ENCODE peak calls at places on chromosome 10, in nine cellular contexts. W is head of caudate nucleus; A is fibroblast of villous mesenchyme; U is hippocampal formation; T is T-helper 1 cell; X is 8988T; D is mammary epithelial cell; S is germinal center; H is stimulated activated CD4-positive, alpha-beta T cell treated with anti-CD3 and anti-CD28 coated beads, TNF-alpha, amount 100 ng/mL, for 24 hours. Q is an unnamed sample.
A peak's percentile ranks its signal among the peaks of the same experiment; 100 is the strongest.

GRCh38 chr10:71927669-71928592 is 36.3 kb upstream of the CHST3 start:
- DNase-seq in H (no peak), D (peak; percentile 32), S (no peak), W (no peak), U (no peak), A (peak; percentile 82), X (no peak), T (no peak), Q (no peak)

GRCh38 chr10:113177163-113177935 is 227.3 kb downstream of the TCF7L2 start:
- DNase-seq in U (peak; percentile 45), T (no peak), X (no peak), H (no peak), A (no peak), S (no peak), W (peak; percentile 59), D (no peak), Q (no peak)

GRCh38 chr10:12377891-12378290 is 28.5 kb downstream of the CAMK1D start:
- DNase-seq in T (no peak), X (no peak), S (no peak), U (no peak), W (no peak), H (no peak), A (no peak), D (no peak), Q (no peak)

GRCh38 chr10:29446327-29446726 is 157.5 kb downstream of the LYZL1 start:
- DNase-seq in U (no peak), W (no peak), X (no peak), D (no peak), S (no peak), A (peak; percentile 45), H (no peak), T (peak; percentile 51), Q (no peak)

GRCh38 chr10:75718996-75719395 is 287.6 kb downstream of the LRMDA start:
- DNase-seq in H (no peak), S (no peak), A (no peak), X (no peak), D (no peak), W (no peak), T (no peak), U (no peak), Q (peak; percentile 49)

GRCh38 chr10:119221201-119221600 is 13.8 kb downstream of the GRK5 start:
- DNase-seq in D (no peak), S (no peak), T (no peak), X (no peak), H (no peak), U (no peak), A (peak; percentile 93), W (no peak), Q (no peak)

GRCh38 chr10:132904169-132904813 is 38.1 kb downstream of the CFAP46 start:
- DNase-seq in T (peak; percentile 6), A (peak; percentile 17), S (peak; percentile 64), H (peak; percentile 6), X (peak; percentile 96), U (no peak), D (peak; percentile 23), W (peak; percentile 67), Q (peak; percentile 46)

GRCh38 chr10:43323245-43323644 is 48.2 kb upstream of the FXYD4 start:
- DNase-seq in D (no peak), W (peak; percentile 36), T (no peak), X (no peak), H (no peak), A (no peak), U (no peak), S (no peak), Q (no peak)

GRCh38 chr10:89062861-89063260 is 72.3 kb downstream of the FAS start:
- DNase-seq in U (no peak), X (no peak), W (peak; percentile 33), D (no peak), S (no peak), H (no peak), A (no peak), T (no peak), Q (no peak)

GRCh38 chr10:45373783-45374450 is at the start of gene ALOX5:
- DNase-seq in H (no peak), T (peak; percentile 46), U (peak; percentile 56), A (no peak), W (peak; percentile 67), X (peak; percentile 46), D (no peak), S (peak; percentile 74), Q (no peak)

GRCh38 chr10:130127612-130128607 is 8.3 kb upstream of the GLRX3 start:
- DNase-seq in X (peak; percentile 84), U (peak; percentile 12), A (peak; percentile 66), H (no peak), W (peak; percentile 76), D (peak; percentile 66), S (peak; percentile 74), T (peak; percentile 70), Q (peak; percentile 67)

GRCh38 chr10:69453759-69454158 is 2.5 kb downstream of the TSPAN15 start:
- DNase-seq in X (no peak), S (no peak), U (no peak), D (no peak), T (no peak), H (no peak), A (no peak), W (no peak), Q (no peak)

GRCh38 chr10:60417024-60417423 is 27.3 kb upstream of the ANK3 start:
- DNase-seq in U (no peak), W (no peak), D (no peak), X (no peak), H (no peak), T (no peak), A (no peak), S (no peak), Q (no peak)

GRCh38 chr10:63414481-63415260 is 51.1 kb downstream of the JMJD1C start:
- DNase-seq in H (no peak), T (no peak), X (no peak), S (no peak), A (peak; percentile 25), W (no peak), U (no peak), D (no peak), Q (no peak)

GRCh38 chr10:8043569-8044306 is 10.8 kb upstream of the GATA3 start:
- DNase-seq in S (no peak), W (no peak), H (no peak), U (no peak), A (no peak), D (no peak), X (peak; percentile 20), T (peak; percentile 49), Q (no peak)

GRCh38 chr10:93999401-93999851 is 5.7 kb downstream of the PLCE1 start:
- DNase-seq in X (no peak), T (no peak), U (no peak), W (no peak), H (no peak), A (peak; percentile 67), D (peak; percentile 1), S (no peak), Q (no peak)

GRCh38 chr10:86401588-86402282 is 35.1 kb upstream of the GRID1 start:
- DNase-seq in D (no peak), U (peak; percentile 20), X (no peak), H (no peak), T (peak; percentile 18), A (no peak), W (peak; percentile 70), S (no peak), Q (no peak)

GRCh38 chr10:42970451-42971250 is 106.2 kb upstream of the RET start:
- DNase-seq in D (no peak), T (no peak), W (no peak), U (no peak), X (no peak), A (no peak), S (no peak), H (no peak), Q (no peak)

GRCh38 chr10:72068126-72068765 is 20.1 kb downstream of the SPOCK2 start:
- DNase-seq in W (no peak), A (no peak), H (no peak), S (no peak), U (no peak), D (no peak), X (no peak), T (no peak), Q (no peak)

GRCh38 chr10:11180228-11180627 is 162.6 kb downstream of the CELF2 start:
- DNase-seq in X (no peak), U (no peak), T (peak; percentile 90), D (no peak), W (peak; percentile 53), H (no peak), A (no peak), S (no peak), Q (no peak)

GRCh38 chr10:35854661-35855060 is 212.6 kb upstream of the FZD8 start:
- DNase-seq in T (no peak), U (no peak), A (peak; percentile 55), W (no peak), H (no peak), X (no peak), D (no peak), S (no peak), Q (no peak)

GRCh38 chr10:29681700-29682444 is 47.1 kb upstream of the SVIL start:
- DNase-seq in W (no peak), X (no peak), A (no peak), S (no peak), H (no peak), T (peak; percentile 93), D (no peak), U (no peak), Q (no peak)

GRCh38 chr10:86164216-86164774 is 202.3 kb downstream of the GRID1 start:
- DNase-seq in S (no peak), X (no peak), T (no peak), A (no peak), U (no peak), W (no peak), H (no peak), D (no peak), Q (no peak)

GRCh38 chr10:36942616-36943015 is 182.8 kb upstream of the ANKRD30A start:
- DNase-seq in S (no peak), T (no peak), U (no peak), A (no peak), H (no peak), D (no peak), X (no peak), W (no peak), Q (no peak)

GRCh38 chr10:2541176-2541575 is 526.2 kb upstream of the PFKP start:
- DNase-seq in T (no peak), W (no peak), U (no peak), D (no peak), X (no peak), S (no peak), A (no peak), H (no peak), Q (no peak)

GRCh38 chr10:71736570-71737355 is 17.2 kb upstream of the C10orf105 start:
- DNase-seq in W (no peak), X (no peak), H (no peak), U (no peak), S (no peak), T (no peak), D (no peak), A (no peak), Q (no peak)

GRCh38 chr10:72298774-72299519 is 25.2 kb downstream of the DDIT4 start:
- DNase-seq in S (no peak), H (no peak), A (no peak), X (no peak), T (no peak), U (no peak), W (no peak), D (no peak), Q (no peak)

GRCh38 chr10:132391372-132392020 is 5.5 kb upstream of the PWWP2B start:
- DNase-seq in W (peak; percentile 23), H (no peak), A (no peak), X (no peak), S (no peak), D (no peak), T (no peak), U (no peak), Q (no peak)